ENCODE peak calls at places on chromosomes 11 and 22, in eight cellular contexts. T is ovary, E is GM12878, Z is lower leg skin, O is A549, M is adrenal gland, B is testis, J is esophagus squamous epithelium. N is an unnamed sample.

GRCh38 chr11:2419638-2420501 is 19.3 kb downstream of the TSSC4 start:
- DNase-seq in T (peak; percentile 79), E (peak; percentile 16), Z (peak; percentile 94), O (peak; percentile 79), M (peak; percentile 68), B (peak; percentile 84), J (no peak), N (peak; percentile 87)

GRCh38 chr11:2772544-2773031 is 72.8 kb upstream of the KCNQ1OT1 start:
- DNase-seq in T (no peak), E (no peak), Z (peak; percentile 65), O (no peak), M (peak; percentile 17), B (peak; percentile 6), J (no peak), N (no peak)

GRCh38 chr11:93784935-93785360 is 866 bp downstream of the MED17 start:
- DNase-seq in T (no peak), E (no peak), Z (no peak), O (no peak), M (no peak), B (no peak), J (no peak), N (peak; percentile 58)

GRCh38 chr22:46044718-46045458 is 67.9 kb upstream of the WNT7B start:
- DNase-seq in T (no peak), E (no peak), Z (peak; percentile 91), O (no peak), M (no peak), B (no peak), J (no peak), N (no peak)

GRCh38 chr22:44329179-44329796 is 16.5 kb upstream of the SHISAL1 start:
- DNase-seq in T (no peak), E (peak; percentile 32), Z (no peak), O (no peak), M (no peak), B (no peak), J (no peak), N (no peak)

GRCh38 chr11:96394773-96395172 is 5.0 kb downstream of the JRKL start:
- DNase-seq in T (no peak), E (no peak), Z (no peak), O (no peak), M (no peak), B (no peak), J (no peak), N (no peak)

GRCh38 chr11:74683279-74683871 is 47.9 kb downstream of the CHRDL2 start:
- DNase-seq in T (peak; percentile 46), E (no peak), Z (peak; percentile 85), O (no peak), M (peak; percentile 23), B (peak; percentile 30), J (no peak), N (no peak)

GRCh38 chr22:44380716-44381500 is 68.2 kb upstream of the SHISAL1 start:
- DNase-seq in T (peak; percentile 6), E (no peak), Z (no peak), O (no peak), M (no peak), B (no peak), J (no peak), N (no peak)

GRCh38 chr11:71448257-71449161 is at the start of gene DHCR7:
- DNase-seq in T (peak; percentile 97), E (peak; percentile 76), Z (peak; percentile 98), O (peak; percentile 94), M (peak; percentile 97), B (peak; percentile 97), J (peak; percentile 62), N (peak; percentile 93)
- TF ChIP-seq POLR2A in T (peak; percentile 82), E (peak; percentile 89), Z (no peak), O (peak; percentile 78), M (peak; percentile 32), B (no peak), J (no peak), N (peak; percentile 3)

GRCh38 chr11:62459080-62459479 is 40.2 kb downstream of the SCGB1A1 start:
- DNase-seq in T (no peak), E (no peak), Z (no peak), O (no peak), M (no peak), B (no peak), J (no peak), N (no peak)

GRCh38 chr11:62461740-62462522 is 43.1 kb downstream of the SCGB1A1 start:
- DNase-seq in T (no peak), E (no peak), Z (peak; percentile 89), O (peak; percentile 38), M (no peak), B (peak; percentile 31), J (no peak), N (peak; percentile 80)

GRCh38 chr11:62457474-62457873 is 38.6 kb downstream of the SCGB1A1 start:
- DNase-seq in T (no peak), E (no peak), Z (no peak), O (no peak), M (no peak), B (no peak), J (no peak), N (no peak)

GRCh38 chr11:62456630-62457029 is 37.8 kb downstream of the SCGB1A1 start:
- DNase-seq in T (no peak), E (no peak), Z (no peak), O (no peak), M (no peak), B (no peak), J (no peak), N (no peak)

GRCh38 chr11:62458212-62459002 is 39.6 kb downstream of the SCGB1A1 start:
- DNase-seq in T (no peak), E (no peak), Z (no peak), O (peak; percentile 16), M (no peak), B (no peak), J (no peak), N (peak; percentile 83)
- TF ChIP-seq POLR2A in T (no peak), E (no peak), Z (no peak), O (no peak), M (no peak), B (no peak), J (no peak), N (peak; percentile 51)

GRCh38 chr11:6603287-6604080 is at the start of the genes ILK and RRP8:
- DNase-seq in T (peak; percentile 90), E (peak; percentile 59), Z (peak; percentile 98), O (peak; percentile 91), M (peak; percentile 93), B (peak; percentile 94), J (peak; percentile 60), N (peak; percentile 91)
- TF ChIP-seq POLR2A in T (peak; percentile 85), E (peak; percentile 94), Z (no peak), O (peak; percentile 58), M (peak; percentile 78), B (peak; percentile 41), J (no peak), N (peak; percentile 79)

GRCh38 chr11:65419773-65420481 is 2.7 kb upstream of the NEAT1 start:
- DNase-seq in T (peak; percentile 82), E (no peak), Z (peak; percentile 99), O (peak; percentile 94), M (peak; percentile 95), B (peak; percentile 93), J (peak; percentile 65), N (peak; percentile 93)

GRCh38 chr11:65422104-65422632 is 430 bp upstream of the NEAT1 start:
- DNase-seq in T (peak; percentile 99), E (no peak), Z (peak; percentile 99), O (peak; percentile 99), M (peak; percentile 98), B (peak; percentile 97), J (peak; percentile 78), N (peak; percentile 100)

GRCh38 chr11:65420506-65421203 is 1.9 kb upstream of the NEAT1 start:
- DNase-seq in T (no peak), E (no peak), Z (peak; percentile 63), O (no peak), M (no peak), B (peak; percentile 11), J (no peak), N (peak; percentile 89)

GRCh38 chr11:65422633-65423515 is at the start of gene NEAT1:
- DNase-seq in T (peak; percentile 99), E (no peak), Z (peak; percentile 100), O (peak; percentile 95), M (peak; percentile 97), B (peak; percentile 98), J (peak; percentile 74), N (peak; percentile 94)

DNA sequence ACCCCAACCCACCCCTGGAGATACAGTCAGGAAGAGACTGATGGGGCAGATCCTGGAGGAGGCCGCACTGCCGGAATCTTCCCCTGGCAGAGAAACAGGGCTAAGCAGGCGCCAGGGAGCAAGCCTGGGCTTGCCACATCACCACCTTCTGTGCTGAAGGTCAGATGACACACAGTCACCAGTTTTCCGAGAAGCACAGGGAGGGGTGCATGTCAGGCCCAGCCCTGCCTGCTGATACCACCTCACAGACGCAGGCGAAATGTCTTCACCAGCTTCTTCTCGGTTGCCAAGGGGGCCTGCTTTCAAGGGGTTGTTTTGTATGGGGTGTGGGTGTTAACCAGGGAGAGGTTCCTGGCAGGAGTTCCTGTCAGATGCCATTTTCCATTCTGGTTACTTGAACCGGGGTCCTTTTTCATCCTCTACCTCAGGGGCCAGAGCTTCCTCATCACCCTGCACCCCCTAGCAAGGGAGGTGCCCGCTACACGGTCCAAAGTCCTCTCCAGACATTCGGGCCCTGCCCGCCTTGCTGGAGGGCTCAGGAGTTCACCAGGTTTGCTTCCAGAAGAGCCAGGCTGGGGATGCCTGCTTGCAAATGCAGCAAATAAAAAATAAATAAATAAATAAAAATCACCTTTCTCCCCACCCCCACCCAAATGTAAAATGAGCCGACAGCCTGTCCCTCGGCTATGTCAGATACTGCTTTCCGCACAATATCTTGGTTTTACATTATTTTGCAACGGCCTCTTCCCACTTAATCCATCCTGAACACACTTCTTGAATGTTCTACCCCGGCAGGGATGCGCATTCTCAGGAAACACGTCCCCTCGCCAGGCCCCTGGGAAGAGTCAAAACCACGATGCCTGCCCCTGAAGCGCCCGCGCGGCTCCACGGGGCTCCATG is 1.1 kb upstream of the NEAT1 start:
- DNase-seq in T (peak; percentile 89), E (no peak), Z (peak; percentile 99), O (peak; percentile 97), M (peak; percentile 98), B (peak; percentile 96), J (peak; percentile 86), N (peak; percentile 98)
- TF ChIP-seq POLR2A in T (peak; percentile 57), E (peak; percentile 86), Z (no peak), O (peak; percentile 43), M (no peak), B (no peak), J (peak; percentile 16), N (peak; percentile 97)

GRCh38 chr11:66868082-66868725 is 11.3 kb downstream of the LRFN4 start:
- DNase-seq in T (no peak), E (no peak), Z (no peak), O (no peak), M (no peak), B (no peak), J (no peak), N (no peak)
- TF ChIP-seq POLR2A in T (no peak), E (no peak), Z (no peak), O (no peak), M (no peak), B (no peak), J (no peak), N (no peak)